ENCODE peak calls at places on chromosome 19, in four cellular contexts. V, P, D and N are unnamed samples.

GRCh38 chr19:15562145-15562544 is 52.9 kb upstream of the CYP4F8 start:
- DNase-seq in V (no peak), P (no peak), D (no peak), N (no peak)

GRCh38 chr19:6412111-6412999 is 12.3 kb downstream of the KHSRP start:
- DNase-seq in V (peak), P (peak), D (no peak), N (peak)

GRCh38 chr19:29953352-29954247 is 11.6 kb downstream of the URI1 start:
- DNase-seq in V (no peak), P (no peak), D (no peak), N (no peak)

GRCh38 chr19:16386619-16387240 is 62.1 kb downstream of the KLF2 start:
- DNase-seq in V (peak), P (peak), D (no peak), N (peak)

GRCh38 chr19:662207-662961 is 630 bp downstream of the RNF126 start:
- DNase-seq in V (peak), P (peak), D (no peak), N (peak)

GRCh38 chr19:45870798-45871197 is 6.7 kb downstream of the FOXA3 start:
- DNase-seq in V (no peak), P (no peak), D (no peak), N (no peak)

GRCh38 chr19:1608414-1609391 is 3.4 kb upstream of the UQCR11 start:
- DNase-seq in V (no peak), P (no peak), D (no peak), N (no peak)

GRCh38 chr19:55693336-55693974 is 18.4 kb downstream of the EPN1 start:
- DNase-seq in V (no peak), P (no peak), D (no peak), N (no peak)

GRCh38 chr19:19657397-19657783 is 6.1 kb downstream of the ATP13A1 start:
- DNase-seq in V (no peak), P (no peak), D (no peak), N (no peak)

GRCh38 chr19:31312004-31312403 is 37.2 kb downstream of the TSHZ3 start:
- DNase-seq in V (no peak), P (peak), D (no peak), N (no peak)

GRCh38 chr19:11479470-11480080 is 1.3 kb downstream of the ELAVL3 start:
- DNase-seq in V (peak), P (peak), D (no peak), N (no peak)

GRCh38 chr19:36245210-36246005 is 30.5 kb downstream of the ZNF146 start:
- DNase-seq in V (no peak), P (no peak), D (no peak), N (no peak)

GRCh38 chr19:41218615-41219507 is at the start of gene AXL:
- DNase-seq in V (peak), P (no peak), D (no peak), N (peak)

GRCh38 chr19:52200044-52200443 is 10.2 kb downstream of the PPP2R1A start:
- DNase-seq in V (no peak), P (no peak), D (no peak), N (no peak)

GRCh38 chr19:55581828-55582223 is 1.2 kb upstream of the ZNF579 start:
- DNase-seq in V (peak), P (no peak), D (no peak), N (peak)

GRCh38 chr19:53034948-53035675 is 9.4 kb upstream of the ERVV-2 start:
- DNase-seq in V (no peak), P (no peak), D (no peak), N (no peak)

GRCh38 chr19:21838646-21839045 is 2.7 kb upstream of the ZNF43 start:
- DNase-seq in V (no peak), P (no peak), D (no peak), N (no peak)

GRCh38 chr19:34662919-34663318 is 14.0 kb downstream of the SCGB2B2 start:
- DNase-seq in V (peak), P (peak), D (no peak), N (peak)

GRCh38 chr19:518292-519231 is 11.3 kb downstream of the TPGS1 start:
- DNase-seq in V (no peak), P (peak), D (no peak), N (no peak)

GRCh38 chr19:13284929-13285928 is 135.0 kb downstream of the IER2 start:
- DNase-seq in V (no peak), P (no peak), D (no peak), N (no peak)
- TF ChIP-seq ESRRA in V (no peak), P (no peak), D (no peak), N (no peak)

DNA sequence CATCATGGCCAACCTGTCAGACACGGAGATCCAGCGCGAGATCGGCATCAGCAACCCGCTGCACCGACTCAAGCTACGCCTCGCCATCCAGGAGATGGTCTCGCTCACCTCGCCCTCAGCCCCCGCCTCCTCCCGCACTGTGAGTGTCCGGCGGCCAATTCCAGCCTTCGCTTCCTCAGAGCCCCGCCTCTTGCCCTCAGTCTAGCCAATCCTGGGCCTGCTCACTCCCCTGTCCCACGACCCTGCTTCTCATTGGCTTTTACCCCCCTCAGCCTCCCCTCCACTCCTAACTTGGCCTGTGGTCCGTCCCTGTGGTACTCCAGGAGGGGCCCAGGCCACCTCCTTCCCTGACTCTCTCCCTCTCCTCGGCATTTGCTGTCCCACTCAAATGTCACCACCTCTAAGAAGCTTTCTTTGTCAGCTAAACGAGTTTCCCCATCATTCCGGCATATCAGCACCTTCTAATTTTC is 12.3 kb downstream of the HRC start:
- DNase-seq in V (no peak), P (peak), D (no peak), N (peak)
- TF ChIP-seq POLR2AphosphoS2 in V (no peak), P (no peak), D (no peak), N (no peak)

DNA sequence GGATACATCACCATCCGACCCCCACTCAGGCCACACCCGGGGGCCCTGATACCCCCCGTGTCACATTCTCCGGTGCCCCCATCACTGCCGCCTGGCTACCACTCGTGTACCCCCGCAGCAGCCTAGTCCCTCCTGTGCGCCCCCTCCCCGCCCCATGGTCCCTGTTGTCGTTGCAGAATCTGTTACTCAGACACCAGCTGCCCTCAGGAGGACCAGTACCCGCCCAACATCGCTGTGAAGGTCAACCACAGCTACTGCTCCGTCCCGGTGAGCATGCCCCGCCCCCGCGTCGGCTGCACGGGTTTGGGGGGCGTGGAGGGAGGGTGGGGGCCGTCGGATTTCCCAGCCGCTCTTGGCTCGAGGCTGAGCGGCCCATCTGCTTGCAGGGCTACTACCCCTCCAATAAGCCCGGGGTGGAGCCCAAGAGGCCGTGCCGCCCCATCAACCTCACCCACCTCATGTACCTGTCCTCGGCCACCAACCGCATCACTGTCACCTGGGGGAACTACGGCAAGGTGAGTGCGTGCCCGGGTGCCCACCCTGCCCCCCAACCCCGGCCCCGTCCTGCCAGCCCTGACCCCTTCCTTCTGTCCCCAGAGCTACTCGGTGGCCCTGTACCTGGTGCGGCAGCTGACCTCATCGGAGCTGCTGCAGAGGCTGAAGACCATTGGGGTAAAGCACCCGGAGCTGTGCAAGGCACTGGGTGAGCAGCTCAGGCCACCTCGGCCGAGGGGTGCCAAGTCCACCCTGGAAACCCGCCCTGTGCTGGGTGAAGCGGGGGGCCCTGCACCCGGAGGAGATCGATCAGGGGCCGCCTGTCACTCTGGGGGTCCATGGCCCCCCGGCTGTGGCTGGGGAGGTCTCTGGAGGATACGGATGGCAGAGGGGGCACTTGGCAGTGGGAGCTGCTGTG is 21.1 kb downstream of the PIAS4 start:
- DNase-seq in V (no peak), P (no peak), D (no peak), N (no peak)
- TF ChIP-seq MYC in V (no peak), P (no peak), D (no peak), N (no peak)

DNA sequence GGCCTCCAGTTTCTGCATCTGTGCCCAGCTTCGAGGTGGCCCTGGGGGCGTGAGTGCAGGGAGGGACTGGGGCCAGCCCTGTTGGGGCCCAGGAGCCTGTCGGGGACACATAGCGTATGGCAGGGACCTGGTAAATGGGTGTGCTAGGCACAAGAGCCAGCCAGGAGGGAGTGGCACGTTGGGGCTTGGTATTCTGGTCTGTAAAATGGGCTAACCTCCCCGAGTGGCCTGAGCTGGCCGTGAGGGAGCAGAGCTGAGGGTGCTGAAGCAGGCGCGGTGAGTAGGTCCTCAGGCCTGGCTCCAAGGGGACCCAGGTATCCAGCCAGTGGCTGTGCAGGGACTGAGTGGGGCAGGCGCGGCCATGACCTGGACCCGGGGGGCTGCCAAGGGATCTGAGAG is 4.3 kb downstream of the PTOV1 start:
- DNase-seq in V (no peak), P (no peak), D (no peak), N (no peak)
- TF ChIP-seq ESRRA in V (no peak), P (no peak), D (no peak), N (no peak)

DNA sequence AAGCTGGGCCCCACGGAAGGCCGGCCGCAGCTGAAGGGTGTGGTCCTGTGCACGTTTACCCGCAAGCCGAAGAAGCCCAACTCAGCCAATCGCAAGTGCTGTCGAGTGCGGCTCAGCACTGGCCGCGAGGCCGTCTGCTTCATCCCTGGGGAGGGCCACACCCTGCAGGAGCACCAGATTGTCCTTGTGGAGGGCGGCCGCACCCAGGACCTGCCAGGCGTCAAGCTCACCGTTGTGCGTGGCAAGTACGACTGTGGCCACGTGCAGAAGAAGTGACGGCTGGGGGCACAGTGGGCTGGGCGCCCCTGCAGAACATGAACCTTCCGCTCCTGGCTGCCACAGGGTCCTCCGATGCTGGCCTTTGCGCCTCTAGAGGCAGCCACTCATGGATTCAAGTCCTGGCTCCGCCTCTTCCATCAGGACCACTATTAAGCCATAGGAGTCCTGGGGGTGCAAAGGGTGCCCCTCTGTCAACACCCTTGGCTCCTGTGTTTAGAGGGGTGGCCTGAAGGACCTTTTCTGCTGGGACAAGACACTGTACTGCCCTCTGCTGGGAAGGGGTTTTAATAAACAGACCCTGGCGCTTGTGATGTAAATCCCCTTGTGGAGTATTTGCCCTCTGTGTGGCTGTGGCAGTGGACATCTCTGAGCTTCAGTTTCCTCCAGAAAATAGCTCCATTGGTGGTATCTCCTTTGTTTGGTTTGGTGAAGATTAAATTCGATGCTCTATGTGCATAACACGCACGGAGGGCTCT is 1.9 kb downstream of the MRPS12 start:
- DNase-seq in V (peak), P (peak), D (no peak), N (peak)
- TF ChIP-seq POLR2AphosphoS2 in V (no peak), P (no peak), D (no peak), N (peak)

GRCh38 chr19:54137114-54137912 is at the start of gene CNOT3:
- DNase-seq in V (peak), P (peak), D (peak), N (peak)

GRCh38 chr19:54137913-54138776 is 583 bp downstream of the CNOT3 start:
- DNase-seq in V (no peak), P (peak), D (no peak), N (no peak)

GRCh38 chr19:54133957-54134590 is 3.5 kb upstream of the CNOT3 start:
- DNase-seq in V (no peak), P (no peak), D (no peak), N (no peak)

GRCh38 chr19:54136864-54137113 is 773 bp upstream of the CNOT3 start:
- DNase-seq in V (no peak), P (no peak), D (no peak), N (no peak)

DNA sequence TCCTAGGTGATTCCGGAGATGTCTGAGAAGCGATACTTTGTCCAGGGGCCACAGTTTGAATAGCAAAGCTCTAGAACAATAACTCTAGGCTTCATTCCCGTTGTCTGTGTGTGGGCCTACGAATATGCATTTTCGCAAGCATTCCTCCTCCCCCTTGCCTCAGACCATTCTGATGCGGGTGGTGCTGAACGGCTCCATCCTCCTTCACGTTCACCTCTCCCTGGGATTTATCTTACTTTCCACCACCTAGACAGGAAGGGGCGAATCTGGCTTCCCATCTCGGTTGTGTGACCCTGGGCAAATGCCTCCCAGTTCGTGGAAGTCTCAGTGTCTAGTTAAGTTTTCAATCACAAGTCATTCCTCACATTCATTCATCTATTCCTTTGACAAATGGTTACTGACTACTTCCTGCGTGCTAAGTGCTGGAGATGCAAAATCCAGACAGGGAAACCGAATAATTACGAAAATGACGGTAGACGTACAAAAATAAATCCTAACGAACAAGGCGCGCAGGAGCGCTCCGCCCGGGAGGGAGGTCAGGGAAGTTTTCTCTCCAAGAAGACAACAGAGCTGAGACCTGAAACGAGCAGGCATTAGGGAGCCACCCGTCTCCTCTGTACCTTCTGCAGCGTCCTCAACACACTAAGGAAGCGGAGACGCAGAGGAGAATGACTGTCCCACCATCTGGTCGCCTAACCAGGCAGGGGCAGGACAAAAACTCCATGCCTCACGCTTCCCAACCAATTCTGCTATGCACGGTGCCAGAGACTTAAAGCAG is 1.3 kb upstream of the CNOT3 start:
- DNase-seq in V (no peak), P (no peak), D (no peak), N (no peak)
- TF ChIP-seq MYC in V (no peak), P (no peak), D (no peak), N (no peak)

DNA sequence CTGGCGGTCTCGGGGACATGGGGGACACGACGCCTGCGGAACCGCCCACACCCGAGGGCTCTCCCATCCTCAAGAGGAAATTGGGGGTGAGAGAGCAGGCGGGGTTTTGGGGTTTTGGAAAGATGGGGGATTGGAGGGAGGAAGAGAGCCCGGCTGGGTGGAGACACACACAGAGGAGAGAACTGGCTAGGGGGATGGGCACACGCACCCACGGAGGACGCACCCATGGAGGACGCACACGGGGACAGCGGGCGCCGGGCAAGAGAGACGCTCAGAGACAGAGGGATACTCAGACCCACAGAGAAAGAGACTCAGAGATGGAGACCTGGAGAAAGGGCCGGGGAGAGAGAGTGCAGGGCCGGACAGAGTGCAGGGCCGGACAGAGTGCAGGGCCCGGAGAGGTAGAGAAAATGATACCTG is 52.1 kb downstream of the MAP4K1 start:
- DNase-seq in V (no peak), P (no peak), D (no peak), N (no peak)
- TF ChIP-seq ESRRA in V (no peak), P (no peak), D (no peak), N (no peak)

GRCh38 chr19:56942749-56943148 is 102.2 kb upstream of the PEG3 start:
- DNase-seq in V (no peak), P (peak), D (no peak), N (no peak)
- TF ChIP-seq POLR2AphosphoS2 in V (no peak), P (no peak), D (no peak), N (no peak)

GRCh38 chr19:8233370-8233769 is 24.2 kb downstream of the CERS4 start:
- DNase-seq in V (no peak), P (no peak), D (no peak), N (no peak)

GRCh38 chr19:8237026-8237425 is 27.9 kb downstream of the CERS4 start:
- DNase-seq in V (no peak), P (no peak), D (no peak), N (no peak)

GRCh38 chr19:8231073-8231604 is 22.0 kb downstream of the CERS4 start:
- DNase-seq in V (no peak), P (no peak), D (no peak), N (no peak)
- TF ChIP-seq MYC in V (no peak), P (no peak), D (no peak), N (no peak)

DNA sequence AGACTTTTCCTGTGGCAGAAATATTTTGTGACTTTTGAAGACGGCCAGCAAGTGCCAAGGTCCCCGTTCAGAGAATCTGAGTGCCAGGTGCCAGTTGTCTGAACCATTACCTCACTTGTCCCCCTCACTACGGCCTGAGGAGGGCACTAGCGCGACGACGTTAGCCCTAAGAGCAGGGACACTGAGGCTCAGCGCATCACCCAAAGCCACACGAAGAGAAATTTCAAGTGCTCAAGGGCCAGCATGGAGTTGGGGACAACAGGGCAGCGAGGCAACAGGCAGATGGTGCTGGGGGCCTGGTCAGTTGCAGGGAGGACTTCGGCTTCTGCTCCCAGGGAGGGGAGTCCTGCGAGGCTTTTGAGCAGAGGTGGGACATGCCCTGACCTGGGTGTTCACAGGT is 9.5 kb upstream of the TYK2 start:
- DNase-seq in V (no peak), P (peak), D (no peak), N (no peak)
- TF ChIP-seq ESRRA in V (no peak), P (no peak), D (no peak), N (no peak)